ENCODE peak calls at places on chromosomes 2 and 18, in six cellular contexts. Y, O, Q, G, D and V are unnamed samples.

GRCh38 chr2:37414470-37414949 is 70.1 kb downstream of the QPCT start:
- DNase-seq in Y (peak; percentile 67), O (no peak), D (no peak), Q (no peak), G (peak; percentile 81), V (peak; percentile 70)

GRCh38 chr18:39199231-39199855 is 1633.7 kb upstream of the CELF4 start:
- DNase-seq in O (no peak), G (no peak), Y (no peak), Q (no peak), D (no peak), V (no peak)

GRCh38 chr18:23689616-23690504 is 607 bp downstream of the LAMA3 start:
- DNase-seq in Y (peak; percentile 18), O (peak; percentile 8), G (no peak), D (no peak), Q (no peak), V (no peak)

GRCh38 chr2:48952071-48952604 is 196.6 kb upstream of the LHCGR start:
- DNase-seq in O (no peak), D (no peak), Q (no peak), G (no peak), Y (no peak), V (no peak)

GRCh38 chr18:37698508-37699035 is 133.0 kb upstream of the CELF4 start:
- DNase-seq in G (no peak), Y (no peak), O (no peak), Q (no peak), D (no peak), V (no peak)

GRCh38 chr2:47272031-47272864 is 117.1 kb upstream of the STPG4 start:
- DNase-seq in Q (peak; percentile 76), Y (peak; percentile 80), O (peak; percentile 54), D (peak; percentile 11), G (peak; percentile 39), V (peak; percentile 39)

GRCh38 chr18:76441668-76442412 is 53.2 kb downstream of the ZNF516 start:
- DNase-seq in Q (no peak), D (no peak), G (no peak), O (no peak), Y (no peak), V (no peak)

GRCh38 chr2:127191331-127192219 is 28.5 kb downstream of the CYP27C1 start:
- DNase-seq in Q (no peak), G (no peak), D (no peak), Y (no peak), O (no peak), V (no peak)

GRCh38 chr2:175022923-175023322 is 17.7 kb upstream of the CHN1 start:
- DNase-seq in D (no peak), G (no peak), Y (no peak), Q (no peak), O (no peak), V (no peak)

GRCh38 chr18:8685141-8685913 is 20.0 kb upstream of the MTCL1 start:
- DNase-seq in G (peak; percentile 32), D (no peak), Q (no peak), Y (peak; percentile 49), O (no peak), V (no peak)

GRCh38 chr18:58533771-58534170 is 95.1 kb downstream of the ALPK2 start:
- DNase-seq in O (no peak), Q (no peak), D (no peak), G (no peak), Y (no peak), V (no peak)